ENCODE peak calls at places on chromosome 1, in four cellular contexts. F is Peyer's patch, I is NT2/D1, Z is lower lobe of right lung. T is an unnamed sample.

GRCh38 chr1:40363721-40364120 is 9.8 kb upstream of the SMAP2 start:
- DNase-seq in Z (no peak), I (no peak), F (peak; percentile 56), T (no peak)

GRCh38 chr1:74686941-74687340 is 13.3 kb upstream of the ERICH3 start:
- DNase-seq in I (no peak), F (no peak), Z (no peak), T (no peak)

GRCh38 chr1:32239335-32239734 is 7.7 kb upstream of the FAM167B start:
- DNase-seq in Z (no peak), F (no peak), I (no peak), T (no peak)

GRCh38 chr1:81799939-81800740 is 594 bp upstream of the ADGRL2 start:
- DNase-seq in Z (peak; percentile 41), I (peak; percentile 85), F (no peak), T (peak; percentile 70)

GRCh38 chr1:107661142-107661541 is 303.8 kb downstream of the VAV3 start:
- DNase-seq in Z (no peak), I (no peak), F (no peak), T (no peak)

GRCh38 chr1:172132836-172133235 is 287.6 kb upstream of the C1orf105 start:
- DNase-seq in I (no peak), F (no peak), Z (no peak), T (no peak)

GRCh38 chr1:197391303-197392226 is 123.5 kb downstream of the CRB1 start:
- DNase-seq in I (no peak), F (no peak), Z (no peak), T (no peak)

GRCh38 chr1:52595061-52595460 is 7.1 kb upstream of the GPX7 start:
- DNase-seq in I (no peak), F (no peak), Z (no peak), T (no peak)

GRCh38 chr1:20075345-20075744 is 5.4 kb downstream of the PLA2G5 start:
- DNase-seq in F (no peak), Z (no peak), I (no peak), T (no peak)

GRCh38 chr1:65310078-65310587 is 790 bp downstream of the DNAJC6 start:
- DNase-seq in F (no peak), Z (no peak), I (peak; percentile 82), T (peak; percentile 82)

GRCh38 chr1:207346562-207346912 is 25.1 kb downstream of the CD55 start:
- DNase-seq in F (no peak), Z (no peak), I (peak; percentile 3), T (no peak)

GRCh38 chr1:207342351-207342750 is 20.9 kb downstream of the CD55 start:
- DNase-seq in I (no peak), Z (no peak), F (no peak), T (no peak)

GRCh38 chr1:207345644-207346561 is 24.4 kb downstream of the CD55 start:
- DNase-seq in F (no peak), I (no peak), Z (peak; percentile 27), T (no peak)

GRCh38 chr1:207343675-207344074 is 22.2 kb downstream of the CD55 start:
- DNase-seq in I (no peak), F (no peak), Z (no peak), T (no peak)
- H3K36me3 ChIP-seq in I (peaks cover 21% of the 10 kb centered on the region), F (no peaks in the 10 kb centered on the region), Z (peaks cover 67% of the 10 kb centered on the region), T (peaks cover 39% of the 10 kb centered on the region)

DNA sequence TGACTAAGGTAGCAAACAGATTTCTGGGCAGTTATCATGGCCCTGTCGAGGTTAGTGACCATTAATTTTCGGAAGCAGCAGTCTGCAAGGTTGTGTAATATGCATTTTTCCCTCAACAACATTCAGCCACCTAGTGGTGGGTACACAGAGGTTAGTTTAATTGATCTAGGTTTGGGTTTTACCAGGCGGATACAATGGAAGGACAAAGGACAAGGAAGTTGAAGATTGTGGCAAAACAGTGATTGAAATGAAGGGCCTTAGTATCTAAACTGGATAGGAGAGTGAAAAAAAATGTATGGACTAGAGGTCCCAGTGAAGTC is 2.6 kb downstream of the ARMH1 start:
- DNase-seq in Z (no peak), F (no peak), I (no peak), T (peak; percentile 76)
- H3K4me3 ChIP-seq in Z (no peak overlapping the region), F (no peak overlapping the region), I (no peak overlapping the region), T (no peak overlapping the region)

GRCh38 chr1:156500847-156501686 is 492 bp upstream of the MEF2D start:
- DNase-seq in F (peak; percentile 95), Z (peak; percentile 93), I (peak; percentile 95), T (peak; percentile 88)

GRCh38 chr1:156503672-156504055 is 3.1 kb upstream of the MEF2D start:
- DNase-seq in F (no peak), I (no peak), Z (no peak), T (peak; percentile 1)

GRCh38 chr1:156504062-156504813 is 3.7 kb upstream of the MEF2D start:
- DNase-seq in I (no peak), F (peak; percentile 53), Z (no peak), T (peak; percentile 2)

GRCh38 chr1:156502396-156502748 is 1.8 kb upstream of the MEF2D start:
- DNase-seq in I (no peak), Z (no peak), F (no peak), T (peak; percentile 1)

GRCh38 chr1:156502749-156503671 is 2.4 kb upstream of the MEF2D start:
- DNase-seq in I (peak; percentile 83), F (no peak), Z (peak; percentile 84), T (peak; percentile 1)
- H3K4me1 ChIP-seq in I (peaks cover 20% of the 10 kb centered on the region), F (peaks cover 7% of the 10 kb centered on the region), Z (peaks cover 61% of the 10 kb centered on the region), T (peaks cover 28% of the 10 kb centered on the region)

GRCh38 chr1:956636-957035 is 2.4 kb downstream of the NOC2L start:
- DNase-seq in F (no peak), I (no peak), Z (no peak), T (no peak)
- H3K36me3 ChIP-seq in F (no peaks in the 10 kb centered on the region), I (peaks cover 64% of the 10 kb centered on the region), Z (peaks cover 54% of the 10 kb centered on the region), T (peaks cover 59% of the 10 kb centered on the region)

DNA sequence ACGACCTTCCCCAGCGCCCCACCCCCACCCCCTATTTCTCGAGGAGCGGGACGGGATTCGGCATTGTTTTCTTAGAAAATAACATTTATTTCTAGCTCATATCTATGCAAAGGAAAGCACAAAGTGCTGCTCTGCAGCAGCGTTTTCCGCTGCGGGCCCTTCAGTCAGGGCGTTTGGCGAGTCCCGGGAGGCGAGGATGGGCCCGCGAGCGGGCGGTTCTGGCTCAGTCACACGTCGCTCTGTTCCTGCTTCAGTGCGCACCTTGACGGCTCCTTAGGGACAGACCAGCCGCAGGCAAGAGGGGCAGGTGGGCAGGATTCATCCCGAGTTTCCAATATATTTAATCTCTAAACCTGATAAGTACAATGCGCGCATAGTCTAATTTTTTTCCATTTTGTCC is 5.8 kb downstream of the DMRTA2 start:
- DNase-seq in I (no peak), F (no peak), Z (no peak), T (no peak)
- H3K4me3 ChIP-seq in I (peak overlapping the region; percentile 40), F (no peak overlapping the region), Z (no peak overlapping the region), T (no peak overlapping the region)

GRCh38 chr1:167101754-167102153 is 7.9 kb downstream of the STYXL2 start:
- DNase-seq in F (no peak), I (no peak), Z (no peak), T (no peak)
- H3K4me1 ChIP-seq in F (no peaks in the 10 kb centered on the region), I (peaks cover 4% of the 10 kb centered on the region), Z (no peaks in the 10 kb centered on the region), T (no peaks in the 10 kb centered on the region)